ENCODE peak calls at places on chromosomes 3 and 15, in four cellular contexts. F is K562, L is upper lobe of left lung, I is A549. M is an unnamed sample.

GRCh38 chr3:60594025-60594424 is 657.2 kb downstream of the FHIT start:
- DNase-seq in F (no peak), L (no peak), I (no peak), M (peak)

GRCh38 chr3:12436514-12437222 is 47.6 kb upstream of the TSEN2 start:
- DNase-seq in F (no peak), L (no peak), I (no peak), M (no peak)

GRCh38 chr3:58530354-58530865 is 6.6 kb downstream of the ACOX2 start:
- DNase-seq in L (peak), I (no peak), F (no peak), M (no peak)

GRCh38 chr3:56725175-56725574 is 42.1 kb upstream of the TASOR start:
- DNase-seq in L (no peak), I (no peak), F (no peak), M (no peak)

GRCh38 chr3:62793961-62794360 is 81.3 kb downstream of the CADPS start:
- DNase-seq in L (no peak), I (no peak), F (no peak), M (no peak)

GRCh38 chr3:187558990-187559389 is 111.2 kb downstream of the SST start:
- DNase-seq in F (no peak), I (no peak), L (no peak), M (no peak)

GRCh38 chr3:101077361-101078011 is 84.3 kb upstream of the ABI3BP start:
- DNase-seq in F (no peak), I (peak), L (no peak), M (no peak)

GRCh38 chr3:27293954-27294353 is 75.2 kb downstream of the NEK10 start:
- DNase-seq in F (no peak), L (no peak), I (no peak), M (no peak)

GRCh38 chr15:48250640-48251076 is 44.6 kb downstream of the SLC12A1 start:
- DNase-seq in L (no peak), I (peak), F (peak), M (no peak)

GRCh38 chr15:48307586-48307985 is 23.6 kb upstream of the DUT start:
- DNase-seq in L (no peak), I (no peak), F (no peak), M (no peak)

GRCh38 chr15:65939901-65940617 is 70.8 kb downstream of the RAB11A start:
- DNase-seq in I (peak), F (no peak), L (no peak), M (no peak)

GRCh38 chr3:4721511-4721911 is 228.4 kb downstream of the ITPR1 start:
- DNase-seq in L (no peak), F (no peak), I (peak), M (no peak)

GRCh38 chr15:31128919-31129768 is 27.6 kb upstream of the TRPM1 start:
- DNase-seq in F (peak), L (peak), I (peak), M (peak)

GRCh38 chr3:55244247-55244646 is 242.9 kb downstream of the WNT5A start:
- DNase-seq in L (no peak), F (no peak), I (no peak), M (no peak)

GRCh38 chr3:153029350-153029749 is 132.7 kb upstream of the RAP2B start:
- DNase-seq in I (no peak), F (peak), L (no peak), M (no peak)

GRCh38 chr3:177905173-177905894 is 630.9 kb upstream of the KCNMB2 start:
- DNase-seq in L (no peak), F (no peak), I (no peak), M (no peak)

GRCh38 chr3:13539285-13539625 is 9.7 kb upstream of the FBLN2 start:
- DNase-seq in F (no peak), I (no peak), L (peak), M (no peak)

GRCh38 chr3:186534113-186534669 is 10.0 kb downstream of the CRYGS start:
- DNase-seq in F (no peak), I (no peak), L (no peak), M (no peak)

GRCh38 chr15:78767331-78767951 is 43.8 kb downstream of the ADAMTS7 start:
- DNase-seq in F (no peak), I (no peak), L (peak), M (no peak)

GRCh38 chr3:39361252-39361927 is 21.8 kb upstream of the SLC25A38 start:
- DNase-seq in F (no peak), L (no peak), I (no peak), M (no peak)

GRCh38 chr3:20608054-20608738 is 422.2 kb upstream of the SGO1 start:
- DNase-seq in L (no peak), I (peak), F (no peak), M (no peak)

GRCh38 chr3:171326717-171327440 is 133.3 kb downstream of the TNIK start:
- DNase-seq in L (no peak), F (no peak), I (no peak), M (no peak)

GRCh38 chr3:24296441-24297205 is 198.0 kb downstream of the THRB start:
- DNase-seq in L (no peak), I (no peak), F (no peak), M (no peak)

GRCh38 chr3:106825962-106826605 is 551.2 kb upstream of the CCDC54 start:
- DNase-seq in F (no peak), L (no peak), I (no peak), M (no peak)

GRCh38 chr15:32152574-32152973 is 122.3 kb downstream of the CHRNA7 start:
- DNase-seq in I (no peak), F (no peak), L (no peak), M (no peak)

GRCh38 chr3:102206506-102207145 is 228.2 kb upstream of the ZPLD1 start:
- DNase-seq in F (no peak), L (no peak), I (no peak), M (peak)

DNA sequence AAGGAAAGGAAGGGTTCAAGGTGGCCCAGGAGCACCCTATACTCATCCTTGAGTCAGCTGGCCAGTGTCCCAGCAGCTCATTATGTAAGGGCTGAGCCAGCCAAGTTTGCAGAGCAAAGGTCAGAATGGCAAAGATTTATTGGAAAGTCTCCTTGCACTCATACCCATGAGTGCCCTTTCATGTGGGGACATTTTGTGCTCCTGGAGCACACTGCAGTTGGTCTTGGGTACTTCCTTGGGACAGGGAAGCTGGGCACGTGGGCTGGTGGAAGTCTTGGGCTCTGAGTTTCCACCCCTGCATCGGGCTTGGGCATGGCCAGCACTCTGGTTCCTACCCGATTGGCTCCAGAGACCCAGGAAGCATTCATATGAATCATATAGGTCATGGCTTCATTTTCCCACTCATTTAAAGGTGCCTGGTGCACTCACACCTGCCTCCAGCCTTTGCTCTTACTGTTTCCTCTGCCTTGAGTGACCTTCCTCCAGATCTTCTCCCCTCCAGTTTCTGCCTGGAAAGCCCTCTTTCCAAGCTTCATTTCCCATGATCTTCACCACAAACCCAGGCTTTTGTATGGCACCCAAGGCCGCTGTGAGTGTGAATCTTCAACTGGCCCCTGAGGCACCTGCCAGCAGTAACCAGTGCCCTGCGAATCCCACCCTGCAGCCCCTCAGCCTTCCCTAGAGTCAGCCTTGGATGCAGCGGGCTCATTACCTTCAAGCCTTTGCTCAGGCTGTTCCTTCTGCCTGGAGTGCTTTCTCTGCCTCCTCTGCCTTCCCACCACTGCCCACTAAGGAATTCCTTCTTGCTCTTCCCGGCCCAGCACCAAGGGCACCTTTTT is 10.5 kb upstream of the PRKCD start:
- DNase-seq in I (peak), F (no peak), L (no peak), M (no peak)
- TF ChIP-seq EP300 in I (no peak), F (no peak), L (peak), M (no peak)

GRCh38 chr3:189529889-189530288 is 101.3 kb upstream of the TP63 start:
- DNase-seq in I (no peak), F (no peak), L (no peak), M (no peak)

GRCh38 chr3:189531271-189531670 is 99.9 kb upstream of the TP63 start:
- DNase-seq in F (no peak), L (no peak), I (no peak), M (no peak)

GRCh38 chr3:189530822-189531221 is 100.4 kb upstream of the TP63 start:
- DNase-seq in I (no peak), L (no peak), F (no peak), M (no peak)

GRCh38 chr3:189534546-189534945 is 96.6 kb upstream of the TP63 start:
- DNase-seq in I (no peak), L (no peak), F (no peak), M (no peak)

GRCh38 chr3:189529468-189529867 is 101.7 kb upstream of the TP63 start:
- DNase-seq in I (no peak), L (no peak), F (no peak), M (no peak)
- TF ChIP-seq EP300 in I (no peak), L (no peak), F (no peak), M (no peak)

GRCh38 chr15:74643368-74644204 is 27.9 kb downstream of the CLK3 start:
- DNase-seq in I (no peak), L (peak), F (no peak), M (no peak)

GRCh38 chr15:74648051-74648622 is 32.5 kb downstream of the CLK3 start:
- DNase-seq in I (no peak), L (no peak), F (no peak), M (no peak)

GRCh38 chr15:74642328-74642723 is 26.7 kb downstream of the CLK3 start:
- DNase-seq in F (no peak), I (no peak), L (no peak), M (no peak)

GRCh38 chr15:74641151-74641550 is 25.5 kb downstream of the CLK3 start:
- DNase-seq in I (no peak), L (no peak), F (no peak), M (no peak)

GRCh38 chr15:74642724-74643367 is 27.2 kb downstream of the CLK3 start:
- DNase-seq in F (peak), I (no peak), L (no peak), M (no peak)
- TF ChIP-seq EP300 in F (no peak), I (no peak), L (no peak), M (peak)

GRCh38 chr3:140717915-140718314 is 40.1 kb downstream of the TRIM42 start:
- DNase-seq in I (no peak), L (no peak), F (no peak), M (no peak)

GRCh38 chr3:140719841-140720240 is 42.0 kb downstream of the TRIM42 start:
- DNase-seq in F (no peak), L (no peak), I (no peak), M (no peak)

GRCh38 chr3:140723576-140723975 is 45.7 kb downstream of the TRIM42 start:
- DNase-seq in F (no peak), I (no peak), L (no peak), M (no peak)

GRCh38 chr3:140724856-140725812 is 47.3 kb downstream of the TRIM42 start:
- DNase-seq in F (no peak), L (no peak), I (no peak), M (no peak)

DNA sequence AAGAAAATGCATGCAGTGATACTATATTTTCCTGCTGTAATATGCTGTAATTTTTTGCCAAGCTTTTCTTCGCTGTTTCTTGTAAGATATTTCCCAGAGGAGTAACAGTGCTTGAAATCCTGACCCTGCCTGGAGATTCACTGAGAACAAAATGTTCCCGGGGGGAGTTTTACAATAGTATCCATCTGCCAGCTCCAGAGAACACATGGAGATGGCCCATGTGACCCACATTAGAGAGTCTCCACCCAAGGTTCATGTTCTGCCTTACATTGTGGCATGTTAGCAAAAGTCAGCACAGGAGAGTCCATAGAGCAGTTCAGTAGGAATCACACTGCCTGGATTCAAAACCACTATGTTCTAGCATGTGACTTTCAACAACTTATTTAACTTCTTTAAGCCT is 42.4 kb downstream of the TRIM42 start:
- DNase-seq in I (no peak), L (no peak), F (no peak), M (peak)
- TF ChIP-seq EP300 in I (no peak), L (no peak), F (no peak), M (peak)

GRCh38 chr3:183464480-183464879 is 36.1 kb upstream of the MCF2L2 start:
- DNase-seq in I (no peak), F (no peak), L (no peak), M (no peak)
- TF ChIP-seq EP300 in I (no peak), F (no peak), L (no peak), M (no peak)

DNA sequence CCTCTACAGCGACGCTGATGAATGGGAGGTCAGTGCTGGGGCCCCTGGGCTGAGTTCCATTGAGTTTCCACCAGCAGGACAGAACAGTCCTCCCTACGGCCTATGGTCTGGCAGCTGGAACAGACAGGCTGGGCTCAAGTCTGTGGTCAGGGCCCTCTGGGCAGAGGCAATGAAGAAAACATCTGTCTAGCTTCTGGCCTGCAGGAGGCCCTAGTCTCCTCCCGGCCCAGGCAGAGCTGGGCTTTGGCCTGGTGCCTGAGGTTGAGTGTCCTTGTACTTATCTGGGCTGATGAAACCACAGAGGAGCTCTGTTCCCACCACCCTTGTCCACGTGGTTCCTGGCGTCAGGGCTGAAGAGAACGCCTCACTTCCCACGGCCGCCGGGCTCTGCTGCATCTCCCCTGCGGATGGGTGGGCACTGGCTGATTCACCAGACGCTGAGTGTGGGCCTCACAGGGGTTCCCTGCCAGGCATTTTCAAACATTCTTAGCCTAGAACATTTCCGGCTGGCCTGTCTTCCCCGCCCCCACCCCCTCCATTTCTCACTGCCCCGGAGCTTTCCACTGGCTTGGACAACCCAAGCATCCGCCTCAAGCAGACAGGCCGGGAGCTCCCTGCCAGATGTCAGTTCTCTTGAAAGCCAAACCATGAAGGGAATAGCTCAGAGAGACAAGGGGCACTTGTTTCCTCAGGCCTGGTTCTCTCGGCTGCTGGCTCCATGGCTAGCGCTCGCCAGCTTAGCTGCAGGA is 20.3 kb downstream of the PPCDC start:
- DNase-seq in F (peak), L (peak), I (peak), M (peak)
- TF ChIP-seq EP300 in F (peak), L (peak), I (no peak), M (peak)

M was measured in tibial nerve.